ENCODE peak calls at places on chromosomes 12 and 14, in six cellular contexts. V, L, X, K, C and Q are unnamed samples.

GRCh38 chr14:53278602-53279506 is 125.7 kb upstream of the DDHD1 start:
- DNase-seq in V (no peak), L (no peak), X (no peak), K (peak; percentile 62), C (no peak), Q (no peak)

GRCh38 chr12:131833896-131834641 is 5.9 kb downstream of the MMP17 start:
- DNase-seq in V (no peak), L (peak; percentile 62), X (no peak), K (peak; percentile 54), C (no peak), Q (no peak)

GRCh38 chr12:52389313-52390207 is 4.1 kb upstream of the KRT84 start:
- DNase-seq in V (no peak), L (peak; percentile 78), X (no peak), K (peak; percentile 67), C (no peak), Q (no peak)

GRCh38 chr12:57456145-57456700 is 1.1 kb downstream of the INHBE start:
- DNase-seq in V (no peak), L (no peak), X (no peak), K (peak; percentile 94), C (no peak), Q (no peak)

GRCh38 chr12:1606021-1606622 is 11.7 kb upstream of the FBXL14 start:
- DNase-seq in V (peak; percentile 96), L (peak; percentile 76), X (peak; percentile 36), K (peak; percentile 93), C (peak; percentile 95), Q (no peak)

GRCh38 chr12:42284876-42285275 is 41.0 kb downstream of the ZCRB1 start:
- DNase-seq in V (no peak), L (no peak), X (no peak), K (no peak), C (no peak), Q (no peak)

GRCh38 chr14:106831322-106831720 is 1304.9 kb downstream of the TMEM121 start:
- DNase-seq in V (no peak), L (no peak), X (peak; percentile 23), K (peak; percentile 22), C (no peak), Q (no peak)

GRCh38 chr14:24481622-24482324 is 26.3 kb downstream of the CMA1 start:
- DNase-seq in V (peak; percentile 27), L (no peak), X (no peak), K (peak; percentile 88), C (no peak), Q (no peak)

GRCh38 chr14:51650721-51651387 is 856 bp upstream of the FRMD6 start:
- DNase-seq in V (no peak), L (no peak), X (no peak), K (peak; percentile 45), C (peak; percentile 48), Q (peak; percentile 3)

GRCh38 chr12:95446511-95446910 is 27.4 kb upstream of the METAP2 start:
- DNase-seq in V (peak; percentile 34), L (no peak), X (no peak), K (peak; percentile 86), C (peak; percentile 52), Q (peak; percentile 6)

GRCh38 chr14:63277784-63278183 is 41.0 kb downstream of the GPHB5 start:
- DNase-seq in V (no peak), L (no peak), X (no peak), K (no peak), C (no peak), Q (no peak)

GRCh38 chr12:107011519-107011918 is 24.6 kb upstream of the MTERF2 start:
- DNase-seq in V (no peak), L (no peak), X (no peak), K (no peak), C (no peak), Q (no peak)

GRCh38 chr14:55450539-55450938 is 10.1 kb upstream of the TBPL2 start:
- DNase-seq in V (no peak), L (no peak), X (no peak), K (no peak), C (no peak), Q (no peak)

GRCh38 chr12:100843061-100843460 is 48.5 kb downstream of the ANO4 start:
- DNase-seq in V (no peak), L (no peak), X (no peak), K (no peak), C (no peak), Q (no peak)

GRCh38 chr12:32305163-32305562 is 94.2 kb upstream of the FGD4 start:
- DNase-seq in V (no peak), L (no peak), X (no peak), K (no peak), C (no peak), Q (no peak)

GRCh38 chr12:4115570-4115969 is 158.0 kb upstream of the CCND2 start:
- DNase-seq in V (no peak), L (no peak), X (no peak), K (peak; percentile 68), C (no peak), Q (no peak)

GRCh38 chr12:4117386-4118016 is 156.1 kb upstream of the CCND2 start:
- DNase-seq in V (no peak), L (no peak), X (no peak), K (no peak), C (no peak), Q (no peak)

GRCh38 chr12:4116251-4117111 is 157.1 kb upstream of the CCND2 start:
- DNase-seq in V (no peak), L (no peak), X (no peak), K (peak; percentile 80), C (no peak), Q (no peak)

GRCh38 chr12:4112734-4113396 is 160.7 kb upstream of the CCND2 start:
- DNase-seq in V (no peak), L (no peak), X (no peak), K (no peak), C (no peak), Q (no peak)

DNA sequence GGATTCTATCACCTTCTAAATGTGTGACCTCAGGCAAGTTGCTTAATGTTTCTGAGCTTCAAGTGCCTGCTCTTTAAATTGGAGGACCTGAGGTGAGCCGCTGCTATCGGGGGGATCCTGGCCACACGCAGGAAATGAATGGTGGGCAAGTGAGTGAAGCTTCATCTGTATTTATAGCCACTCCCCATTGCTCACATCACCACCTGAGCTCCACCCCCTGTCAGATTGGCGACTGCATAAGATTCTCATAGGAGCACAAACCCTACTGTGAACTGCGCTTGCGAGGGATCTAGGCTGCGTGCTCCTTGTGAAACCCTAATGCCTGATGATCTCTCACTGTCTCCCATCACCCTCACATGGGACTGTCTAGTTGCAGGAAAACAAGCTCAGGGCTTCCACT is 158.6 kb upstream of the CCND2 start:
- DNase-seq in V (no peak), L (no peak), X (no peak), K (peak; percentile 46), C (no peak), Q (no peak)
- H3K27ac ChIP-seq in V (no peak overlapping the region), L (no peak overlapping the region), X (no peak overlapping the region), K (no peak overlapping the region), C (no peak overlapping the region), Q (no peak overlapping the region)

GRCh38 chr12:64675795-64676194 is 65.5 kb downstream of the RASSF3 start:
- DNase-seq in V (peak; percentile 73), L (no peak), X (no peak), K (no peak), C (no peak), Q (no peak)
- H3K27ac ChIP-seq in V (peak overlapping the region; percentile 82), L (no peak overlapping the region), X (peak overlapping the region; percentile 89), K (no peak overlapping the region), C (no peak overlapping the region), Q (no peak overlapping the region)

GRCh38 chr12:119177056-119177325 is 1.7 kb upstream of the HSPB8 start:
- DNase-seq in V (no peak), L (no peak), X (no peak), K (no peak), C (no peak), Q (no peak)
- H3K27ac ChIP-seq in V (peak overlapping the region; percentile 95), L (peak overlapping the region; percentile 82), X (no peak overlapping the region), K (no peak overlapping the region), C (no peak overlapping the region), Q (no peak overlapping the region)

GRCh38 chr14:69131176-69131575 is 21.7 kb downstream of the DCAF5 start:
- DNase-seq in V (no peak), L (no peak), X (no peak), K (no peak), C (no peak), Q (no peak)

GRCh38 chr14:69135133-69135532 is 17.8 kb downstream of the DCAF5 start:
- DNase-seq in V (no peak), L (no peak), X (no peak), K (no peak), C (no peak), Q (no peak)

GRCh38 chr14:69133206-69134125 is 19.5 kb downstream of the DCAF5 start:
- DNase-seq in V (no peak), L (no peak), X (no peak), K (peak; percentile 70), C (no peak), Q (no peak)

GRCh38 chr14:69132513-69133181 is 20.3 kb downstream of the DCAF5 start:
- DNase-seq in V (no peak), L (no peak), X (no peak), K (no peak), C (no peak), Q (no peak)

DNA sequence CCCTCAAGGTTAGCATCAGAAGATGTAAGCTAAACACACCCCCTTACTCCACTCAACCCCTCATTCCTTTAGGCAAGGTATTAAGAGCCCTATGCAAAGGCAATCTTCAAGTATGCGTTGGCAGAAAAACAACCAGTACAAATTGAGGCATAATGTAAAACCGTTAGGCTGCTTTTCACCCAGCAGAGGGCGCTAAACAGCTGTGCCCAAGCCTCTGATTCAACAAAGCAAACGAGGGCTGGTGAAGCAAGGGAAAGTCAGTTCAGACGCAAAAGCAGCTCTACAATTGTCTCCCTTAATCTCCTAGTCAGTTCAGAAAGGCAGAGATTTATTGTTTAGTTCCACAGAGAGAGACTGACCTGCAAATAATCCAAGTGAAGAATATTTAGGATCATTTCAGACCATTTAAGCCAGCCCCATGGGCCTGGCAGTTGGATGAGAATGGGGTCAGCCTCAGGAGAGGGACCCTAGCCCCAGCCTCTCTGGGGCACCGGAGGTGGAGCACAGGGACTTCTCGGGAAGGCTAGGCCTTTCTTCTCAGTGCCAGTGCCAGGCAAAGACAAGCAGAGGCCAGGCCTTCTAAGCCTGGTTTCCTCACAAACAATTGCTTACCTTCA is 23.5 kb downstream of the DCAF5 start:
- DNase-seq in V (peak; percentile 76), L (peak; percentile 67), X (peak; percentile 48), K (peak; percentile 92), C (peak; percentile 65), Q (peak; percentile 34)
- H3K27ac ChIP-seq in V (peak overlapping the region; percentile 70), L (no peak overlapping the region), X (no peak overlapping the region), K (peak overlapping the region; percentile 27), C (no peak overlapping the region), Q (peak overlapping the region; percentile 20)